ENCODE peak calls at places on chromosomes 1 and 21, in seven cellular contexts. One of them, this sample, is unnamed.

GRCh38 chr21:39518055-39518844 is 66.5 kb downstream of the SH3BGR start:
- DNase-seq in heart left ventricle: no peak
- DNase-seq in left lung: no peak
- DNase-seq in fibroblast of pulmonary artery: peak
- DNase-seq in lower leg skin: no peak
- DNase-seq in GM23338: peak
- DNase-seq in hepatocyte: peak
- DNase-seq in this sample: peak

GRCh38 chr1:226034482-226034881 is 28.0 kb upstream of the H3-3A start:
- DNase-seq in heart left ventricle: peak
- DNase-seq in left lung: peak
- DNase-seq in fibroblast of pulmonary artery: peak
- DNase-seq in lower leg skin: peak
- DNase-seq in GM23338: no peak
- DNase-seq in hepatocyte: peak
- DNase-seq in this sample: peak

GRCh38 chr1:117860906-117861610 is 68.4 kb downstream of the GDAP2 start:
- DNase-seq in heart left ventricle: no peak
- DNase-seq in left lung: no peak
- DNase-seq in fibroblast of pulmonary artery: no peak
- DNase-seq in lower leg skin: no peak
- DNase-seq in GM23338: no peak
- DNase-seq in hepatocyte: no peak
- DNase-seq in this sample: peak

GRCh38 chr1:228978486-228979324 is 243.4 kb downstream of the RHOU start:
- DNase-seq in heart left ventricle: peak
- DNase-seq in left lung: no peak
- DNase-seq in fibroblast of pulmonary artery: peak
- DNase-seq in lower leg skin: no peak
- DNase-seq in GM23338: peak
- DNase-seq in hepatocyte: peak
- DNase-seq in this sample: peak

GRCh38 chr1:150708595-150708994 is 11.6 kb upstream of the GOLPH3L start:
- DNase-seq in heart left ventricle: no peak
- DNase-seq in left lung: no peak
- DNase-seq in fibroblast of pulmonary artery: no peak
- DNase-seq in lower leg skin: no peak
- DNase-seq in GM23338: no peak
- DNase-seq in hepatocyte: no peak
- DNase-seq in this sample: no peak

GRCh38 chr1:205251576-205251975 is 23.8 kb downstream of the TMCC2 start:
- DNase-seq in heart left ventricle: no peak
- DNase-seq in left lung: no peak
- DNase-seq in fibroblast of pulmonary artery: no peak
- DNase-seq in lower leg skin: no peak
- DNase-seq in GM23338: no peak
- DNase-seq in hepatocyte: no peak
- DNase-seq in this sample: no peak

GRCh38 chr1:182181167-182181572 is 119.7 kb upstream of the ZNF648 start:
- DNase-seq in heart left ventricle: no peak
- DNase-seq in left lung: no peak
- DNase-seq in fibroblast of pulmonary artery: no peak
- DNase-seq in lower leg skin: no peak
- DNase-seq in GM23338: no peak
- DNase-seq in hepatocyte: peak
- DNase-seq in this sample: no peak

GRCh38 chr1:221217029-221217428 is 337.8 kb downstream of the HLX start:
- DNase-seq in heart left ventricle: peak
- DNase-seq in left lung: no peak
- DNase-seq in fibroblast of pulmonary artery: no peak
- DNase-seq in lower leg skin: no peak
- DNase-seq in GM23338: no peak
- DNase-seq in hepatocyte: no peak
- DNase-seq in this sample: peak

GRCh38 chr1:157124855-157125254 is 13.3 kb downstream of the ETV3 start:
- DNase-seq in heart left ventricle: no peak
- DNase-seq in left lung: no peak
- DNase-seq in fibroblast of pulmonary artery: no peak
- DNase-seq in lower leg skin: no peak
- DNase-seq in GM23338: no peak
- DNase-seq in hepatocyte: no peak
- DNase-seq in this sample: no peak

GRCh38 chr1:152946248-152946647 is 758 bp upstream of the SPRR5 start:
- DNase-seq in heart left ventricle: no peak
- DNase-seq in left lung: no peak
- DNase-seq in fibroblast of pulmonary artery: no peak
- DNase-seq in lower leg skin: no peak
- DNase-seq in GM23338: no peak
- DNase-seq in hepatocyte: no peak
- DNase-seq in this sample: no peak

GRCh38 chr1:15696956-15697521 is 12.9 kb downstream of the PLEKHM2 start:
- DNase-seq in heart left ventricle: no peak
- DNase-seq in left lung: no peak
- DNase-seq in fibroblast of pulmonary artery: no peak
- DNase-seq in lower leg skin: no peak
- DNase-seq in GM23338: no peak
- DNase-seq in hepatocyte: no peak
- DNase-seq in this sample: no peak

GRCh38 chr21:28723666-28724065 is 269.0 kb downstream of the LTN1 start:
- DNase-seq in heart left ventricle: no peak
- DNase-seq in left lung: no peak
- DNase-seq in fibroblast of pulmonary artery: no peak
- DNase-seq in lower leg skin: no peak
- DNase-seq in GM23338: no peak
- DNase-seq in hepatocyte: no peak
- DNase-seq in this sample: peak

GRCh38 chr1:209723761-209724693 is 19.4 kb downstream of the HSD11B1 start:
- DNase-seq in heart left ventricle: no peak
- DNase-seq in left lung: no peak
- DNase-seq in fibroblast of pulmonary artery: no peak
- DNase-seq in lower leg skin: no peak
- DNase-seq in GM23338: no peak
- DNase-seq in hepatocyte: no peak
- DNase-seq in this sample: peak

GRCh38 chr1:199009447-199009846 is 370.6 kb downstream of the PTPRC start:
- DNase-seq in heart left ventricle: no peak
- DNase-seq in left lung: no peak
- DNase-seq in fibroblast of pulmonary artery: no peak
- DNase-seq in lower leg skin: no peak
- DNase-seq in GM23338: no peak
- DNase-seq in hepatocyte: no peak
- DNase-seq in this sample: no peak

GRCh38 chr1:150555971-150556865 is 7.0 kb downstream of the ADAMTSL4 start:
- DNase-seq in heart left ventricle: no peak
- DNase-seq in left lung: no peak
- DNase-seq in fibroblast of pulmonary artery: no peak
- DNase-seq in lower leg skin: no peak
- DNase-seq in GM23338: no peak
- DNase-seq in hepatocyte: no peak
- DNase-seq in this sample: no peak

GRCh38 chr1:204224655-204225054 is 10.9 kb upstream of the GOLT1A start:
- DNase-seq in heart left ventricle: no peak
- DNase-seq in left lung: no peak
- DNase-seq in fibroblast of pulmonary artery: no peak
- DNase-seq in lower leg skin: no peak
- DNase-seq in GM23338: no peak
- DNase-seq in hepatocyte: no peak
- DNase-seq in this sample: no peak

GRCh38 chr1:41488599-41488905 is 4.1 kb upstream of the EDN2 start:
- DNase-seq in heart left ventricle: no peak
- DNase-seq in left lung: no peak
- DNase-seq in fibroblast of pulmonary artery: no peak
- DNase-seq in lower leg skin: no peak
- DNase-seq in GM23338: no peak
- DNase-seq in hepatocyte: no peak
- DNase-seq in this sample: no peak

GRCh38 chr1:246417152-246417812 is 89.8 kb downstream of the SMYD3 start:
- DNase-seq in heart left ventricle: no peak
- DNase-seq in left lung: no peak
- DNase-seq in fibroblast of pulmonary artery: peak
- DNase-seq in lower leg skin: no peak
- DNase-seq in GM23338: no peak
- DNase-seq in hepatocyte: no peak
- DNase-seq in this sample: peak

GRCh38 chr21:41762236-41762635 is 4.6 kb downstream of the RIPK4 start:
- DNase-seq in heart left ventricle: no peak
- DNase-seq in left lung: no peak
- DNase-seq in fibroblast of pulmonary artery: no peak
- DNase-seq in lower leg skin: no peak
- DNase-seq in GM23338: peak
- DNase-seq in hepatocyte: no peak
- DNase-seq in this sample: no peak

GRCh38 chr1:197399691-197400521 is 131.9 kb downstream of the CRB1 start:
- DNase-seq in heart left ventricle: no peak
- DNase-seq in left lung: no peak
- DNase-seq in fibroblast of pulmonary artery: peak
- DNase-seq in lower leg skin: no peak
- DNase-seq in GM23338: peak
- DNase-seq in hepatocyte: peak
- DNase-seq in this sample: peak

GRCh38 chr1:209937996-209938959 is at the start of gene SYT14:
- DNase-seq in heart left ventricle: no peak
- DNase-seq in left lung: peak
- DNase-seq in fibroblast of pulmonary artery: peak
- DNase-seq in lower leg skin: no peak
- DNase-seq in GM23338: peak
- DNase-seq in hepatocyte: peak
- DNase-seq in this sample: peak

GRCh38 chr1:6692956-6693355 is 8.7 kb downstream of the DNAJC11 start:
- DNase-seq in heart left ventricle: no peak
- DNase-seq in left lung: no peak
- DNase-seq in fibroblast of pulmonary artery: no peak
- DNase-seq in lower leg skin: no peak
- DNase-seq in GM23338: no peak
- DNase-seq in hepatocyte: no peak
- DNase-seq in this sample: no peak

DNA sequence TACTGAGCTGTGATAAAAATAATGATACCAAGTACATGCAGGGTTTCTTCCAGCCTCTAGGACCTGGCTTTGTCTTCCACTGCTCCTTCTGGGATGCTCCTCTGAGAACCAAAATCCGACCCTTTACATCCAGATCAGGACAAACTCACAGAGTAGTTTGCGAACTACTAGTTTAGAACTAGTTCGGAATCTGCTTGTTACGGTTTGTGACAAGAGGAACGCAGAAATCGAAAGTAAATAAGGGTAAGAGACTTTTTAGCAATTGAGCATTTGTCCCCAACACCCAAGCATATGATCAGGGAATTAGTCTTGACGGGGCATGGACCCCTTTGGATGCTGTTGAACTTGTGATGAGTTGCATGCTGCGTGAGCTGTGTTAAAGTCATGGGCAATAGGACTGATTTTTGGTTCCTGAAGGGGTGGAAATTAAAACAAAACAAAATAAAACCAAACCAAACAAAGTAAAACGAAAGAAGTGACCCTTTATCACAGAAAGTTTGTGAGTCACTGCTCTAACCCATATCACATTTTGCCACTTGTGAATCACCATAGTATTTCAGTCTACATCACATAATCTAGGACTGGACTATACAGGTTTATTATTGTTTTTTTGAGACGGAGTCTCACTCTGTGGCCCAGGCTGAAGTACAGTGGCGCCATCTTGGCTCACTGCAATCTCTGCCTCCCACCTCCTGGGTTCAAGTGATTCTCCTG is 35.7 kb upstream of the ERRFI1 start:
- DNase-seq in heart left ventricle: no peak
- DNase-seq in left lung: no peak
- DNase-seq in fibroblast of pulmonary artery: peak
- DNase-seq in lower leg skin: no peak
- DNase-seq in GM23338: no peak
- DNase-seq in hepatocyte: no peak
- DNase-seq in this sample: no peak
- TF ChIP-seq CTCF in heart left ventricle: no peak
- TF ChIP-seq CTCF in left lung: no peak
- TF ChIP-seq CTCF in fibroblast of pulmonary artery: no peak
- TF ChIP-seq CTCF in lower leg skin: no peak
- TF ChIP-seq CTCF in GM23338: no peak
- TF ChIP-seq CTCF in hepatocyte: no peak
- TF ChIP-seq CTCF in this sample: no peak

GRCh38 chr1:57325117-57325516 is 98.7 kb downstream of the DAB1 start:
- DNase-seq in heart left ventricle: no peak
- DNase-seq in left lung: no peak
- DNase-seq in fibroblast of pulmonary artery: no peak
- DNase-seq in lower leg skin: no peak
- DNase-seq in GM23338: no peak
- DNase-seq in hepatocyte: peak
- DNase-seq in this sample: no peak
- TF ChIP-seq CTCF in heart left ventricle: no peak
- TF ChIP-seq CTCF in left lung: no peak
- TF ChIP-seq CTCF in fibroblast of pulmonary artery: no peak
- TF ChIP-seq CTCF in lower leg skin: no peak
- TF ChIP-seq CTCF in GM23338: no peak
- TF ChIP-seq CTCF in hepatocyte: no peak
- TF ChIP-seq CTCF in this sample: no peak

GRCh38 chr1:234186037-234186688 is 187.1 kb upstream of the COA6 start:
- DNase-seq in heart left ventricle: no peak
- DNase-seq in left lung: no peak
- DNase-seq in fibroblast of pulmonary artery: no peak
- DNase-seq in lower leg skin: no peak
- DNase-seq in GM23338: no peak
- DNase-seq in hepatocyte: peak
- DNase-seq in this sample: peak
- TF ChIP-seq CTCF in heart left ventricle: no peak
- TF ChIP-seq CTCF in left lung: no peak
- TF ChIP-seq CTCF in fibroblast of pulmonary artery: no peak
- TF ChIP-seq CTCF in lower leg skin: no peak
- TF ChIP-seq CTCF in GM23338: no peak
- TF ChIP-seq CTCF in hepatocyte: no peak
- TF ChIP-seq CTCF in this sample: no peak

GRCh38 chr1:95716097-95716496 is 482.1 kb downstream of the RWDD3 start:
- DNase-seq in heart left ventricle: no peak
- DNase-seq in left lung: no peak
- DNase-seq in fibroblast of pulmonary artery: no peak
- DNase-seq in lower leg skin: no peak
- DNase-seq in GM23338: no peak
- DNase-seq in hepatocyte: no peak
- DNase-seq in this sample: no peak
- TF ChIP-seq CTCF in heart left ventricle: no peak
- TF ChIP-seq CTCF in left lung: no peak
- TF ChIP-seq CTCF in fibroblast of pulmonary artery: no peak
- TF ChIP-seq CTCF in lower leg skin: no peak
- TF ChIP-seq CTCF in GM23338: no peak
- TF ChIP-seq CTCF in hepatocyte: no peak
- TF ChIP-seq CTCF in this sample: no peak

This sample was measured in AG10803.